ENCODE peak calls at places on chromosome 14, in eight cellular contexts. V is kidney tubule cell, O is posterior cingulate gyrus, I is HCEC 1CT, M is NCI-H1092 treated with DMSO at 0.1 percent for 48 hours, X is mammary epithelial cell, T is right atrium auricular region, U is A549. L is an unnamed sample.

GRCh38 chr14:101035466-101036225 is 132.1 kb upstream of the RTL1 start:
- DNase-seq in O (no peak), T (no peak), X (no peak), M (no peak), V (no peak), I (no peak), U (no peak), L (no peak)

GRCh38 chr14:31070431-31070830 is 44.3 kb upstream of the STRN3 start:
- DNase-seq in O (no peak), I (peak), M (no peak), X (peak), T (peak), V (peak), U (no peak), L (no peak)

GRCh38 chr14:30710870-30711269 is 88.8 kb downstream of the SCFD1 start:
- DNase-seq in X (no peak), T (no peak), U (no peak), I (peak), V (no peak), O (no peak), M (no peak), L (no peak)

GRCh38 chr14:34020014-34020413 is 69.1 kb upstream of the EGLN3 start:
- DNase-seq in I (no peak), T (no peak), V (no peak), U (no peak), M (no peak), O (no peak), X (no peak), L (no peak)

GRCh38 chr14:95480109-95480886 is 36.2 kb downstream of the SYNE3 start:
- DNase-seq in X (peak), V (no peak), U (no peak), M (no peak), T (peak), O (no peak), I (peak), L (no peak)

GRCh38 chr14:104363891-104364760 is 215.4 kb upstream of the C14orf180 start:
- DNase-seq in I (no peak), M (no peak), X (no peak), O (no peak), V (no peak), U (no peak), T (no peak), L (no peak)

GRCh38 chr14:103884854-103885253 is 37.5 kb upstream of the PPP1R13B start:
- DNase-seq in X (no peak), U (no peak), I (no peak), O (no peak), V (no peak), M (no peak), T (no peak), L (no peak)

GRCh38 chr14:87175175-87175574 is 817.8 kb downstream of the GALC start:
- DNase-seq in M (peak), U (no peak), I (no peak), O (no peak), T (no peak), V (no peak), X (no peak), L (no peak)

GRCh38 chr14:37584211-37585100 is 10.6 kb downstream of the FOXA1 start:
- DNase-seq in U (no peak), X (no peak), T (no peak), I (no peak), V (no peak), O (no peak), M (peak), L (no peak)

GRCh38 chr14:31388687-31389413 is 31.5 kb downstream of the HEATR5A start:
- DNase-seq in U (no peak), V (no peak), O (no peak), M (no peak), I (no peak), T (no peak), X (no peak), L (no peak)

GRCh38 chr14:74083784-74084276 is 423 bp downstream of the ALDH6A1 start:
- DNase-seq in U (no peak), V (no peak), O (no peak), X (no peak), I (no peak), M (no peak), T (no peak), L (no peak)

GRCh38 chr14:99314623-99315022 is 42.6 kb upstream of the BCL11B start:
- DNase-seq in X (no peak), O (no peak), U (no peak), I (no peak), V (no peak), M (no peak), T (no peak), L (no peak)

GRCh38 chr14:102035914-102036313 is 50.9 kb downstream of the HSP90AA1 start:
- DNase-seq in V (no peak), O (no peak), U (no peak), M (no peak), I (no peak), X (no peak), T (no peak), L (no peak)

GRCh38 chr14:67599698-67600561 is at the start of gene PIGH:
- DNase-seq in O (peak), X (peak), I (peak), M (peak), V (peak), T (peak), U (peak), L (peak)

GRCh38 chr14:50775357-50775756 is 55.6 kb downstream of the NIN start:
- DNase-seq in I (peak), T (no peak), U (no peak), O (no peak), X (peak), M (no peak), V (peak), L (no peak)

GRCh38 chr14:103597623-103598372 is 31.2 kb upstream of the KLC1 start:
- DNase-seq in O (peak), U (peak), T (peak), I (peak), X (peak), M (no peak), V (peak), L (peak)

GRCh38 chr14:50366115-50366514 is 30.6 kb downstream of the CDKL1 start:
- DNase-seq in U (no peak), V (peak), M (no peak), X (no peak), I (peak), T (no peak), O (no peak), L (no peak)

GRCh38 chr14:95519699-95520098 is 3.2 kb upstream of the SYNE3 start:
- DNase-seq in X (peak), M (no peak), I (peak), V (no peak), T (peak), O (no peak), U (no peak), L (no peak)

GRCh38 chr14:64800000-64800399 is 79.7 kb downstream of the SPTB start:
- DNase-seq in U (peak), X (peak), V (peak), O (no peak), M (no peak), I (peak), T (no peak), L (no peak)

GRCh38 chr14:90534091-90534837 is 137.4 kb downstream of the CALM1 start:
- DNase-seq in V (no peak), O (no peak), T (no peak), X (no peak), I (no peak), M (no peak), U (no peak), L (no peak)

GRCh38 chr14:64970776-64971451 is 1.2 kb downstream of the RAB15 start:
- DNase-seq in O (no peak), U (peak), X (no peak), T (no peak), I (no peak), M (no peak), V (peak), L (no peak)

GRCh38 chr14:92386637-92387036 is 63.7 kb downstream of the SLC24A4 start:
- DNase-seq in M (no peak), U (no peak), T (no peak), X (no peak), O (no peak), I (no peak), V (no peak), L (no peak)

GRCh38 chr14:90649096-90649495 is 167.1 kb downstream of the TTC7B start:
- DNase-seq in X (peak), T (no peak), O (no peak), U (no peak), V (peak), I (no peak), M (no peak), L (no peak)